ENCODE peak calls at places on chromosomes 16 and 17, in ten cellular contexts. B is HCEC 1CT; Q is GM03348; R is RWPE2; K is esophagus squamous epithelium; D is stimulated activated CD4-positive, alpha-beta T cell treated with anti-CD3 and anti-CD28 coated beads, Interleukin-2, amount 100 ng/mL, for 48 hours; C is iPS-NIHi11; A is tibial nerve; S is amniotic stem cell; W is NCI-H1092. J is an unnamed sample.

GRCh38 chr16:48542020-48542473 is 67.9 kb downstream of the N4BP1 start:
- DNase-seq in R (no peak), S (peak; percentile 38), B (peak; percentile 41), W (no peak), K (no peak), C (peak; percentile 53), A (peak; percentile 61), D (no peak), Q (peak; percentile 71), J (peak; percentile 58)

GRCh38 chr16:23141033-23141432 is 8.2 kb downstream of the USP31 start:
- DNase-seq in K (no peak), D (no peak), A (no peak), W (no peak), Q (no peak), S (no peak), R (no peak), B (no peak), C (no peak), J (no peak)

GRCh38 chr16:24141917-24142316 is 114.2 kb upstream of the CACNG3 start:
- DNase-seq in C (no peak), A (no peak), B (no peak), D (no peak), R (no peak), W (no peak), Q (no peak), K (no peak), S (no peak), J (no peak)

GRCh38 chr17:8393470-8394231 is 4.0 kb downstream of the RNF222 start:
- DNase-seq in S (no peak), A (no peak), W (no peak), Q (no peak), B (no peak), C (no peak), K (no peak), R (no peak), D (no peak), J (no peak)

GRCh38 chr17:56142325-56142724 is 10.9 kb upstream of the ANKFN1 start:
- DNase-seq in R (no peak), Q (peak; percentile 68), D (no peak), K (no peak), B (peak; percentile 98), C (no peak), S (peak; percentile 49), A (peak; percentile 26), W (no peak), J (no peak)

GRCh38 chr16:4431023-4431422 is 5.4 kb downstream of the DNAJA3 start:
- DNase-seq in S (no peak), C (no peak), A (no peak), B (no peak), Q (no peak), K (no peak), W (no peak), D (no peak), R (no peak), J (no peak)

GRCh38 chr17:13311301-13311700 is 290.4 kb downstream of the HS3ST3A1 start:
- DNase-seq in K (no peak), Q (peak; percentile 71), R (no peak), A (no peak), S (no peak), B (peak; percentile 63), C (no peak), D (no peak), W (no peak), J (no peak)

GRCh38 chr17:13272296-13272695 is 254.5 kb upstream of the ELAC2 start:
- DNase-seq in R (no peak), B (no peak), A (no peak), S (no peak), Q (no peak), C (no peak), D (no peak), K (no peak), W (no peak), J (no peak)

GRCh38 chr17:6161456-6161855 is 91.3 kb downstream of the WSCD1 start:
- DNase-seq in D (no peak), S (no peak), B (no peak), A (no peak), K (no peak), C (no peak), W (no peak), Q (no peak), R (no peak), J (no peak)

GRCh38 chr17:79036609-79037008 is 12.6 kb downstream of the C1QTNF1 start:
- DNase-seq in A (no peak), S (peak; percentile 64), D (no peak), R (peak; percentile 30), Q (peak; percentile 88), B (peak; percentile 95), C (peak; percentile 1), K (no peak), W (no peak), J (peak; percentile 63)

GRCh38 chr16:57447142-57447962 is at the start of the genes CIAPIN1 and COQ9:
- DNase-seq in K (peak; percentile 62), A (peak; percentile 87), S (peak; percentile 82), D (peak; percentile 91), B (peak; percentile 84), Q (peak; percentile 98), C (peak; percentile 96), R (peak; percentile 95), W (peak; percentile 95), J (peak; percentile 97)

GRCh38 chr17:30824002-30824355 is 513 bp downstream of the CRLF3 start:
- DNase-seq in S (no peak), B (peak; percentile 1), K (no peak), W (no peak), Q (peak; percentile 50), C (peak; percentile 62), R (no peak), A (no peak), D (no peak), J (peak; percentile 28)

GRCh38 chr16:87391324-87391949 is 699 bp upstream of the MAP1LC3B start:
- DNase-seq in B (no peak), S (no peak), D (no peak), C (no peak), Q (peak; percentile 44), A (peak; percentile 52), K (no peak), R (no peak), W (no peak), J (peak; percentile 38)

GRCh38 chr16:81543571-81543970 is 99.0 kb downstream of the CMIP start:
- DNase-seq in W (no peak), A (no peak), K (no peak), Q (no peak), S (no peak), B (no peak), C (no peak), D (no peak), R (no peak), J (no peak)

GRCh38 chr17:68539536-68540469 is 27.6 kb downstream of the PRKAR1A start:
- DNase-seq in C (no peak), D (no peak), W (no peak), A (peak; percentile 48), K (no peak), B (peak; percentile 12), S (no peak), R (no peak), Q (peak; percentile 21), J (no peak)

GRCh38 chr17:19712436-19713004 is 3.9 kb downstream of the SLC47A2 start:
- DNase-seq in Q (no peak), D (no peak), B (no peak), W (no peak), S (no peak), C (no peak), R (no peak), A (no peak), K (no peak), J (no peak)

GRCh38 chr17:78831688-78832540 is 8.7 kb downstream of the USP36 start:
- DNase-seq in Q (no peak), R (no peak), W (no peak), C (no peak), D (no peak), B (no peak), A (no peak), S (no peak), K (no peak), J (no peak)

GRCh38 chr17:31560836-31561235 is 169.4 kb downstream of the RAB11FIP4 start:
- DNase-seq in D (no peak), K (no peak), C (no peak), A (no peak), Q (no peak), R (no peak), B (no peak), W (no peak), S (no peak), J (no peak)

GRCh38 chr17:77846531-77847085 is 111.9 kb upstream of the TNRC6C start:
- DNase-seq in K (no peak), R (no peak), S (no peak), A (no peak), C (no peak), D (no peak), B (no peak), Q (no peak), W (no peak), J (no peak)

GRCh38 chr17:1485311-1485747 is 7.2 kb downstream of the MYO1C start:
- DNase-seq in D (no peak), K (no peak), R (no peak), S (no peak), B (peak; percentile 11), A (no peak), C (peak; percentile 72), W (no peak), Q (peak; percentile 65), J (peak; percentile 46)

GRCh38 chr17:50267074-50267841 is 7.0 kb upstream of the TMEM92 start:
- DNase-seq in B (no peak), C (peak; percentile 7), A (no peak), R (peak; percentile 41), Q (peak; percentile 62), D (no peak), K (no peak), S (no peak), W (no peak), J (no peak)